ENCODE peak calls at places on chromosomes 2 and 18, in five cellular contexts. J, E, M, Q and C are unnamed samples.

GRCh38 chr2:226609361-226609760 is 190.3 kb downstream of the IRS1 start:
- DNase-seq in J (no peak), E (no peak), M (no peak), Q (no peak), C (no peak)

GRCh38 chr18:65725421-65726050 is 25.3 kb upstream of the CDH7 start:
- DNase-seq in J (no peak), E (no peak), M (peak), Q (peak), C (no peak)

GRCh38 chr18:49813071-49813320 is 337 bp downstream of the ACAA2 start:
- DNase-seq in J (peak), E (no peak), M (peak), Q (peak), C (no peak)

GRCh38 chr18:68448736-68449135 is 266.2 kb downstream of the TMX3 start:
- DNase-seq in J (no peak), E (no peak), M (no peak), Q (no peak), C (no peak)

GRCh38 chr18:27712066-27712465 is 464.9 kb downstream of the CDH2 start:
- DNase-seq in J (no peak), E (no peak), M (no peak), Q (no peak), C (no peak)

GRCh38 chr2:111673526-111673925 is 210.5 kb downstream of the ANAPC1 start:
- DNase-seq in J (no peak), E (no peak), M (no peak), Q (peak), C (no peak)

GRCh38 chr18:50663626-50664441 is 103.9 kb downstream of the MAPK4 start:
- DNase-seq in J (no peak), E (no peak), M (no peak), Q (no peak), C (no peak)

GRCh38 chr2:23480991-23481797 is 96.2 kb downstream of the KLHL29 start:
- DNase-seq in J (no peak), E (peak), M (peak), Q (peak), C (no peak)

GRCh38 chr18:41954827-41955613 is at the start of gene PIK3C3:
- DNase-seq in J (peak), E (peak), M (peak), Q (peak), C (peak)

GRCh38 chr18:47204908-47205522 is 28.9 kb upstream of the IER3IP1 start:
- DNase-seq in J (peak), E (peak), M (peak), Q (peak), C (no peak)

GRCh38 chr2:233096006-233096405 is 35.9 kb downstream of the INPP5D start:
- DNase-seq in J (no peak), E (no peak), M (no peak), Q (no peak), C (no peak)

GRCh38 chr2:96207778-96208143 is 866 bp downstream of the STARD7 start:
- DNase-seq in J (no peak), E (no peak), M (no peak), Q (no peak), C (no peak)

GRCh38 chr2:140384946-140385345 is 1604.8 kb upstream of the NXPH2 start:
- DNase-seq in J (no peak), E (no peak), M (no peak), Q (no peak), C (no peak)

GRCh38 chr18:33755918-33756590 is 178.0 kb downstream of the ASXL3 start:
- DNase-seq in J (no peak), E (no peak), M (peak), Q (no peak), C (no peak)

GRCh38 chr2:181310967-181311366 is 146.2 kb upstream of the ITGA4 start:
- DNase-seq in J (no peak), E (no peak), M (no peak), Q (no peak), C (no peak)

GRCh38 chr2:236742936-236743622 is 173.5 kb downstream of the ACKR3 start:
- DNase-seq in J (no peak), E (no peak), M (no peak), Q (no peak), C (no peak)

GRCh38 chr2:183070942-183071844 is 7.4 kb upstream of the DUSP19 start:
- DNase-seq in J (no peak), E (no peak), M (peak), Q (peak), C (no peak)

GRCh38 chr18:13430663-13431062 is 212.1 kb downstream of the LDLRAD4 start:
- DNase-seq in J (no peak), E (no peak), M (no peak), Q (no peak), C (no peak)

GRCh38 chr2:43139996-43140621 is 86.3 kb downstream of the ZFP36L2 start:
- DNase-seq in J (no peak), E (no peak), M (no peak), Q (no peak), C (no peak)

GRCh38 chr2:128519517-128520215 is 201.0 kb upstream of the HS6ST1 start:
- DNase-seq in J (no peak), E (no peak), M (no peak), Q (no peak), C (no peak)

GRCh38 chr18:6366776-6367175 is 47.9 kb downstream of the L3MBTL4 start:
- DNase-seq in J (no peak), E (no peak), M (no peak), Q (no peak), C (no peak)

GRCh38 chr2:36322108-36322507 is 33.5 kb upstream of the CRIM1 start:
- DNase-seq in J (no peak), E (peak), M (peak), Q (peak), C (no peak)

GRCh38 chr2:225103737-225104141 is 61.5 kb upstream of the DOCK10 start:
- DNase-seq in J (no peak), E (no peak), M (peak), Q (no peak), C (no peak)

GRCh38 chr18:36350839-36351474 is 53.4 kb downstream of the FHOD3 start:
- DNase-seq in J (no peak), E (no peak), M (no peak), Q (no peak), C (no peak)

GRCh38 chr2:7333970-7334493 is 416.8 kb downstream of the RNF144A start:
- DNase-seq in J (no peak), E (no peak), M (no peak), Q (no peak), C (no peak)

GRCh38 chr2:215983581-215984351 is 29.6 kb downstream of the MREG start:
- DNase-seq in J (no peak), E (no peak), M (no peak), Q (no peak), C (no peak)

GRCh38 chr2:6782523-6783061 is 83.1 kb downstream of the CMPK2 start:
- DNase-seq in J (no peak), E (no peak), M (no peak), Q (no peak), C (no peak)

GRCh38 chr18:22170421-22171262 is 1.3 kb downstream of the GATA6 start:
- DNase-seq in J (no peak), E (no peak), M (peak), Q (peak), C (no peak)

GRCh38 chr2:223884399-223884798 is 47.0 kb upstream of the AP1S3 start:
- DNase-seq in J (no peak), E (no peak), M (no peak), Q (no peak), C (peak)

GRCh38 chr2:233112261-233113113 is 52.3 kb downstream of the INPP5D start:
- DNase-seq in J (no peak), E (no peak), M (no peak), Q (no peak), C (no peak)

GRCh38 chr18:50666536-50666935 is 106.6 kb downstream of the MAPK4 start:
- DNase-seq in J (no peak), E (no peak), M (no peak), Q (no peak), C (no peak)

GRCh38 chr2:133599813-133600212 is 31.6 kb upstream of the NCKAP5 start:
- DNase-seq in J (no peak), E (no peak), M (no peak), Q (no peak), C (no peak)

GRCh38 chr2:240502059-240502429 is 55.7 kb downstream of the ANKMY1 start:
- DNase-seq in J (no peak), E (no peak), M (no peak), Q (no peak), C (no peak)

GRCh38 chr2:56185582-56186046 is 1.8 kb downstream of the CCDC85A start:
- DNase-seq in J (no peak), E (no peak), M (peak), Q (no peak), C (no peak)

GRCh38 chr2:44943031-44943692 is 1.7 kb downstream of the SIX3 start:
- DNase-seq in J (no peak), E (no peak), M (no peak), Q (no peak), C (no peak)

GRCh38 chr18:50819027-50819726 is 639 bp downstream of the MRO start:
- DNase-seq in J (peak), E (no peak), M (peak), Q (peak), C (no peak)

GRCh38 chr2:231576465-231576864 is 16.2 kb upstream of the TEX44 start:
- DNase-seq in J (no peak), E (no peak), M (no peak), Q (no peak), C (no peak)

GRCh38 chr2:227402321-227402720 is 14.6 kb upstream of the SCYGR1 start:
- DNase-seq in J (no peak), E (no peak), M (no peak), Q (no peak), C (no peak)

GRCh38 chr18:8253943-8254342 is 355.3 kb upstream of the RAB12 start:
- DNase-seq in J (no peak), E (no peak), M (no peak), Q (no peak), C (no peak)
- TF ChIP-seq REST in J (no peak), E (no peak), M (no peak), Q (no peak), C (no peak)

GRCh38 chr18:24397131-24397693 is 412 bp downstream of the OSBPL1A start:
- DNase-seq in J (no peak), E (peak), M (peak), Q (no peak), C (no peak)

GRCh38 chr18:24396082-24396623 is 1.5 kb downstream of the OSBPL1A start:
- DNase-seq in J (no peak), E (no peak), M (no peak), Q (no peak), C (no peak)

GRCh38 chr18:24395049-24395780 is 2.4 kb downstream of the OSBPL1A start:
- DNase-seq in J (no peak), E (no peak), M (no peak), Q (no peak), C (no peak)

GRCh38 chr18:24398515-24398914 is 891 bp upstream of the OSBPL1A start:
- DNase-seq in J (no peak), E (peak), M (no peak), Q (no peak), C (no peak)

DNA sequence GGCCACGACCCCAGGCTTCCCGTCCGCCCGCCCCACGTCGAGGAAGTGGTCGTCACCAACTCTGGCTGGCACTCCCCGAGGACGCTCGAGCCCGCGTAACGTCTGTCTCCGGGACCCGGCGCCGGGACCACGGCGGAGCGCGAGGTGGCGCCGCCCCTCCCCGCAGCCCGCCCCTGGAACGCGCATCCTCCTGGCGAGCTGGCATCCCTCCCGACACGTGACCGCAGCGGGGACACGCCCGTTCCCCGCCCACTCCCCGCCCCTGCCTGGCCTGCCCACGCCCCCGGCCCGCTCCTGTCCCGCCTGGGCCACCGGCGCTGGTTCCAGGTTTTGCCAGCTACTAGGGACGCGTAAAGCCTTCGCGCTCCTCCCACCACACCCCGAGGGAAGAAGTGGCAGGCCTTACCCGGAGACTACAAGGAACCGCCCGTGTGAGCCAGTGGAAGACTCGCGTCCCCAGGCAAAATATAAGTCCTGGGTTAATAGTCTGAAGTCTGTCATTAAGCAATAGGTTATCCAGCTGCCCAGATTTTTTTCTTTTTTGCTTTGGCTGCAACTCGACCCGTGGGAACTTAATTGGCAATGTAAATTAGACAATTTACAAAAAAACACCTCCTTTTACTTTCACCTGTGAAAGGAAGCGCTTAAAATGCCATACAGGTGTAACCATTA is at the start of gene OSBPL1A:
- DNase-seq in J (peak), E (peak), M (peak), Q (peak), C (no peak)
- TF ChIP-seq POLR2A in J (no peak), E (peak), M (peak), Q (no peak), C (peak)

DNA sequence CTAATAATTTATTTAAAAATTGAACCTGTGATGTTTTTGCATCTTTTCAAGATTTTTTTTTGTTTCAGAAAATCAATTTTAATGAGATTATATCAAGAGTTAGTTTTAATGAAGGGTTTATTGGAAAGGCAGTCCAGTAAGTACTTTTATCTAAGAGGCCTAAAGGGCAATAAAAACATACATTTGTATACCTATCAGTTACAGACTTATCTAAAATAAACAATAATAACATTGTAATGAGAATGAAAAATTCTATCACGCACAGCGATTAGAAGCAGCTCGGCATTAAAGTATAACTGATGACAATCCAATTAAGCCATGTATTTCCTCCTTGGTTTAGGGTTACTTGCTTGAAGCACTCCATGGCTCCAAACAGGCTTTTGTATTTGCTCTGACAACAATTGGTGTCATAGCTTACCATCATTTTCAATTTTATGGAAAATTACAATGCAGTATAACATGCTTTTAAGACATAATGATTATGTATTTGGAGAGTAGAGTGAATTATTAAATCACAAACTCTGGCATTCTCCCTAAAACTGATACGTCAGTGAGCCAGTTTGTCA is 629.4 kb downstream of the TSN start:
- DNase-seq in J (no peak), E (no peak), M (no peak), Q (no peak), C (no peak)
- TF ChIP-seq REST in J (no peak), E (no peak), M (no peak), Q (no peak), C (no peak)

GRCh38 chr2:71614976-71615768 is 161.8 kb downstream of the DYSF start:
- DNase-seq in J (no peak), E (no peak), M (no peak), Q (peak), C (no peak)
- TF ChIP-seq POLR2A in J (no peak), E (no peak), M (no peak), Q (no peak), C (no peak)

GRCh38 chr18:63783394-63783793 is 8.2 kb downstream of the SERPINB7 start:
- DNase-seq in J (no peak), E (peak), M (peak), Q (no peak), C (no peak)
- TF ChIP-seq REST in J (no peak), E (no peak), M (no peak), Q (no peak), C (no peak)

GRCh38 chr2:48530033-48530804 is at the start of gene STON1:
- DNase-seq in J (peak), E (no peak), M (peak), Q (no peak), C (no peak)

GRCh38 chr2:48529676-48530032 is 300 bp upstream of the STON1 start:
- DNase-seq in J (no peak), E (no peak), M (no peak), Q (no peak), C (no peak)

GRCh38 chr2:48527211-48527880 is 2.6 kb upstream of the STON1 start:
- DNase-seq in J (no peak), E (no peak), M (no peak), Q (no peak), C (no peak)

GRCh38 chr2:48528431-48528830 is 1.5 kb upstream of the STON1 start:
- DNase-seq in J (no peak), E (no peak), M (no peak), Q (no peak), C (no peak)

GRCh38 chr2:48529189-48529588 is 765 bp upstream of the STON1 start:
- DNase-seq in J (no peak), E (no peak), M (no peak), Q (no peak), C (no peak)
- TF ChIP-seq POLR2A in J (no peak), E (no peak), M (no peak), Q (no peak), C (no peak)

GRCh38 chr2:42045389-42045788 is 2.4 kb upstream of the PKDCC start:
- DNase-seq in J (no peak), E (no peak), M (no peak), Q (no peak), C (no peak)
- TF ChIP-seq REST in J (no peak), E (no peak), M (no peak), Q (no peak), C (no peak)